ENCODE peak calls at places on chromosomes 11 and 22, in six cellular contexts. R, C, U, O, M and I are unnamed samples.

GRCh38 chr22:43014062-43014875 is 680 bp downstream of the PACSIN2 start:
- DNase-seq in R (peak; percentile 59), U (no peak), O (peak; percentile 35), C (peak; percentile 49), M (peak; percentile 60), I (no peak)

GRCh38 chr11:77418155-77418980 is 55.5 kb downstream of the PAK1 start:
- DNase-seq in O (no peak), M (no peak), R (no peak), C (no peak), U (no peak), I (no peak)

GRCh38 chr22:17922925-17923898 is 101.1 kb downstream of the MICAL3 start:
- DNase-seq in R (no peak), C (no peak), U (no peak), O (peak; percentile 18), M (no peak), I (peak; percentile 39)

GRCh38 chr11:110305169-110306018 is 9.0 kb upstream of the RDX start:
- DNase-seq in C (no peak), R (no peak), U (peak; percentile 68), O (no peak), M (no peak), I (no peak)

GRCh38 chr22:27802389-27803079 is 978 bp upstream of the MN1 start:
- DNase-seq in C (no peak), R (no peak), M (no peak), U (no peak), O (peak; percentile 14), I (no peak)

GRCh38 chr22:24554316-24555159 is at the start of gene GUCD1:
- DNase-seq in U (no peak), R (peak; percentile 52), C (no peak), O (no peak), M (no peak), I (peak; percentile 27)

GRCh38 chr11:69295995-69296889 is 2.3 kb downstream of the MYEOV start:
- DNase-seq in U (peak; percentile 80), M (no peak), R (peak; percentile 50), C (no peak), O (no peak), I (no peak)

GRCh38 chr11:6737872-6738466 is 33.8 kb downstream of the OR2AG2 start:
- DNase-seq in C (peak; percentile 8), M (no peak), O (peak; percentile 20), U (peak; percentile 45), R (peak; percentile 40), I (peak; percentile 14)

GRCh38 chr22:31627223-31627731 is 34.7 kb downstream of the PISD start:
- DNase-seq in U (no peak), C (no peak), O (no peak), M (peak; percentile 67), R (no peak), I (no peak)

GRCh38 chr11:67642490-67643120 is 3.0 kb upstream of the TBX10 start:
- DNase-seq in R (no peak), O (no peak), U (no peak), M (no peak), C (no peak), I (no peak)

GRCh38 chr22:17451251-17451765 is 82.0 kb downstream of the CECR2 start:
- DNase-seq in R (no peak), C (no peak), M (no peak), O (no peak), U (no peak), I (no peak)

DNA sequence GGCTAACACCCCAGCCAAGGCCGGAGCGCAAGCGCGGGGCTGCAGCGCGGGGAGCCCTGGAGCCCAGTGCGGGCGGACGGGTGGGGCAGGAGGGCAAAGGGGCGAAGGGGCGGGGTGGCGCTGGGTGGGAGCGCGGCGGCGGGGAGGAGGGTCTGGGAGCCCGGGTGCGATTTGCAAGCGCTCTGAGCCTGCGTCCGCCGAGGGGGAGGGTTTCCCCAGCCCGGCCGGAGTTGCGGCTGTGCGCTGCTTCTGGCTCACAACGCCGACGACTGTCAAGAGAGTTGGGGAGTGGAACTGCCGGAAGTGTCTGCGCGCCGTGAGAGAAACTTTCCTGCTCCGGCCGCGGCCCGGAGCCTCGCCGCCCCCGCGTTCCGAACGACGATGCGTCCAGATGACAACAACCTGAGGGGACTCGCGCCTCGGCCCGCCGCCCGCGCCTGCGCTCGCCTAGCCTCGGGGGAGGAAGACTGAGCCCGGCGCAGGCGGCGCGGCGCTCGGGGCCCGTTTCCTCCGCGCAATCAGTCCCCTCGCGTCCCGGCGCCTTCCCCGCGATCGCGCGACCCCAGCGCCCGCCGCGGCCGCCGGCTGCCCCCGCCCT is at the start of gene ARHGAP42:
- DNase-seq in M (peak; percentile 63), U (peak; percentile 74), C (peak; percentile 57), R (peak; percentile 77), O (peak; percentile 55), I (peak; percentile 40)
- TF ChIP-seq POLR2A in M (no peak), U (peak; percentile 38), C (no peak), R (peak; percentile 65), O (no peak), I (peak; percentile 39)

DNA sequence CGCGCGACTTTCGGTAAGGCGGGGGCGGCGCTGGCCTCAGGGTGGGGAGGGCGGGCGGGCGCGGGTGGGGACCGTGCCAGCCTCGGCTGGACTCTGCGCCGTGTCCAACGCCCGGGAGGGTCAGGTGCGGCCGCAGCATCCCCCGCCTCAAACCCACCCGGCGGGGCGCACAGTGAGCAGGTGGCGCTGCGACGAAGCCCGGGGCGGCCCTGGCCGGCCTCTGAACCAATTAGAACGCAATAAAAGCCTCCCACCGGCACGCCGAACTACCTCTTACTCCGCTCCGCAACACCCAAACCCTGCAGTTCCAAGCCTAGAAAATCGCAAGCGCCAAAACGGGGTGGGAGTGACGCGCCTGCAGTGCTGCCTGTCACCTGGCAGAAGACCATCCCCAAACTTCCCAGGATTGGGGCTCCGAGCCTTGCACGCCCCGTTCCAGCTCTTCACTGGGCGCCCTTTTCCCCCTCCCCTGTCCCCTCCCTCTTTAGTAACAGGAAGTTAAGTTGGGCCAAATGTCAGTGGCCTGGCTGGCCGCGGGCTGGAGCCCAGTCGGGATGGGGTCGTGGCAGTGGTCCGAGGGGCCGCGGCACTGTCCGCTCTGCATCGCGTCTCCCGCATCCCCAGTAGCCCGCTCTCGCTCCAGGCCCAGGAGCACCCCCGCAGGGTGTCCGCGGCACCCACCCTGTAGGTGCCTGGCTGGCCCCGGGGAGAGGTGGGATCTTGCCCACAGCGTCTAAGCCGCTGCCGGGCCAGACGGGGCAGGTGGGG is 508 bp downstream of the MICAL2 start:
- DNase-seq in O (peak; percentile 45), U (no peak), M (no peak), C (peak; percentile 32), R (peak; percentile 44), I (no peak)
- TF ChIP-seq POLR2A in O (no peak), U (no peak), M (no peak), C (no peak), R (peak; percentile 59), I (peak; percentile 14)

GRCh38 chr11:1868636-1869291 is 15.9 kb downstream of the LSP1 start:
- DNase-seq in C (no peak), R (no peak), O (no peak), M (no peak), U (no peak), I (no peak)
- TF ChIP-seq POLR2A in C (no peak), R (no peak), O (no peak), M (no peak), U (no peak), I (no peak)

DNA sequence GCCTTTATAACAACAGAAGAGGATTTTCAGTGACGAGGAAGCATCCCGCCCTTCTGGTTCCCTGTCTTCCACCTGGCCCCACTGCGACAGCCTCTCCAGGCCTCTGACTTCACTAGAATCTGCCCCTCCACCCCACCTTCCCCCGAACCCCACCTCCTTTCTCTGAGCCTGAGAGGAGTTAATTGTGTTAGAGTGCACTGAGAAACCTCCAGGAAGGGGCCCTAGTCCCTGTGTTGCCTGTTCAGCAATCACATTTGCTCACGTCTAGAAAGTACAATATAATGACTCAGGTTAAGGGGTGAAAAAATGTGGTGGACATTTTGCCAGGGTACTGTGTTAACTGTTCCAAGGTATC is 38.8 kb downstream of the PTPRJ start:
- DNase-seq in C (no peak), O (no peak), U (no peak), M (no peak), R (no peak), I (no peak)
- TF ChIP-seq POLR2A in C (no peak), O (no peak), U (no peak), M (no peak), R (no peak), I (no peak)